ENCODE peak calls at places on chromosomes 13 and 19, in four cellular contexts. V, K, P and I are unnamed samples.

GRCh38 chr13:21657538-21657937 is 13.3 kb upstream of the FGF9 start:
- DNase-seq in K (no peak), P (no peak), V (no peak), I (peak)

GRCh38 chr19:13984875-13985741 is 21.0 kb downstream of the RFX1 start:
- DNase-seq in K (no peak), V (no peak), P (no peak), I (no peak)

GRCh38 chr13:45595968-45596367 is 19.6 kb downstream of the ERICH6B start:
- DNase-seq in K (no peak), V (no peak), P (no peak), I (no peak)

GRCh38 chr19:41206926-41207750 is 11.9 kb upstream of the AXL start:
- DNase-seq in P (no peak), V (no peak), K (peak), I (no peak)

GRCh38 chr19:51341976-51342580 is at the start of gene VSIG10L:
- DNase-seq in V (no peak), P (no peak), K (no peak), I (no peak)

GRCh38 chr13:76991432-76991795 is 467 bp upstream of the CLN5 start:
- DNase-seq in P (peak), V (no peak), K (peak), I (no peak)

GRCh38 chr13:23794267-23795161 is 94.7 kb downstream of the MIPEP start:
- DNase-seq in V (peak), P (peak), K (no peak), I (peak)

GRCh38 chr19:1882089-1882785 is 3.1 kb downstream of the ABHD17A start:
- DNase-seq in V (peak), K (no peak), P (no peak), I (no peak)

GRCh38 chr19:16446108-16447014 is 25.4 kb downstream of the EPS15L1 start:
- DNase-seq in K (no peak), P (peak), V (peak), I (peak)

GRCh38 chr13:95199896-95200295 is 101.4 kb downstream of the ABCC4 start:
- DNase-seq in V (no peak), P (no peak), K (no peak), I (no peak)

GRCh38 chr13:80955487-80955886 is 614.6 kb upstream of the SPRY2 start:
- DNase-seq in V (peak), K (no peak), P (no peak), I (no peak)

GRCh38 chr13:30133554-30133912 is 173.8 kb downstream of the KATNAL1 start:
- DNase-seq in K (peak), P (no peak), V (no peak), I (no peak)

GRCh38 chr13:77306458-77306857 is 20.4 kb downstream of the MYCBP2 start:
- DNase-seq in K (no peak), P (no peak), V (peak), I (no peak)

GRCh38 chr13:112067121-112067741 is at the start of gene SOX1:
- DNase-seq in K (no peak), V (no peak), P (no peak), I (no peak)

GRCh38 chr19:33756177-33756576 is 40.5 kb upstream of the KCTD15 start:
- DNase-seq in V (no peak), K (no peak), P (no peak), I (no peak)

GRCh38 chr19:33759356-33759755 is 37.3 kb upstream of the KCTD15 start:
- DNase-seq in P (no peak), K (no peak), V (no peak), I (no peak)

GRCh38 chr19:33755314-33756020 is 41.2 kb upstream of the KCTD15 start:
- DNase-seq in K (no peak), V (no peak), P (no peak), I (no peak)

GRCh38 chr19:33754361-33754760 is 42.3 kb upstream of the KCTD15 start:
- DNase-seq in K (no peak), V (no peak), P (no peak), I (no peak)

GRCh38 chr19:33758541-33759013 is 38.1 kb upstream of the KCTD15 start:
- DNase-seq in P (no peak), K (no peak), V (no peak), I (peak)
- TF ChIP-seq FOS in P (no peak), K (no peak), V (no peak), I (no peak)

DNA sequence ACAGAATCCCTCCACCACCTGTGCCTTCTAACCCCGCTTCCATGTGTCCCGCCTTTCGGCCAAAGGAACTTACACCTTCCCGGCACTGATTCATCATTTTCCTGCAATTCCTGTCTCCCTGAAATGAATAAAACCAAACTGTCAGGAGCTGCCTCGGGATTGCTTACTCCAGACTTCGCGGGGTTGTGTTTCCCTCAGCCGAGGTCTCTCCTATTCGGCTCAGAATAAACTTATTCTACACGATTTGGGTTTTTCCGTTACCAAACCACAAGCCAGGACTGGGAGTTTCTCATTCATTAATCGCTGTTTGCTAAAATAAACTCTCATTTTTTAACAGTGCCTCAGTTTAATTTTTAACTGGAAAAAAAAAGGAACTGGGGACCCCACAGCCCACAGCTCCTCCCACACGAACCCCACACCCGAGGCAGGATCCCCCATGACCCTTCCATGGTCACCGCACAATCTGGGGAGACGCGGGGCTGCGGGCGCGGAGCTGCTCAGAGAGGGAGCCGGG is 647 bp downstream of the ZNF878 start:
- DNase-seq in V (peak), K (no peak), P (no peak), I (peak)
- TF ChIP-seq FOS in V (no peak), K (no peak), P (no peak), I (no peak)

GRCh38 chr13:49625392-49626137 is 2.7 kb upstream of the ARL11 start:
- DNase-seq in V (no peak), P (no peak), K (no peak), I (peak)
- TF ChIP-seq FOS in V (no peak), P (no peak), K (no peak), I (no peak)

GRCh38 chr13:43848250-43848649 is 31.3 kb downstream of the CCDC122 start:
- DNase-seq in P (no peak), V (peak), K (no peak), I (peak)

GRCh38 chr13:43846496-43846895 is 33.0 kb downstream of the CCDC122 start:
- DNase-seq in K (no peak), V (no peak), P (no peak), I (peak)
- TF ChIP-seq FOS in K (no peak), V (no peak), P (no peak), I (no peak)